ENCODE peak calls at places on chromosomes 13 and 19, in four cellular contexts. One of them, this sample, is unnamed.

GRCh38 chr13:40164137-40164536 is 502.3 kb downstream of the FOXO1 start:
- DNase-seq in HT-29: no peak
- DNase-seq in NCI-H146: no peak
- DNase-seq in activated naive CD4-positive, alpha-beta T cell treated with anti-CD3 and anti-CD28 coated beads for 36 hours: no peak
- DNase-seq in this sample: peak; percentile 6

GRCh38 chr19:34305221-34306058 is 51.1 kb downstream of the GARRE1 start:
- DNase-seq in HT-29: no peak
- DNase-seq in NCI-H146: peak; percentile 59
- DNase-seq in activated naive CD4-positive, alpha-beta T cell treated with anti-CD3 and anti-CD28 coated beads for 36 hours: no peak
- DNase-seq in this sample: no peak

GRCh38 chr13:34608326-34608725 is 333.7 kb upstream of the NBEA start:
- DNase-seq in HT-29: no peak
- DNase-seq in NCI-H146: no peak
- DNase-seq in activated naive CD4-positive, alpha-beta T cell treated with anti-CD3 and anti-CD28 coated beads for 36 hours: no peak
- DNase-seq in this sample: no peak

GRCh38 chr19:18502633-18503294 is 19.1 kb downstream of the ELL start:
- DNase-seq in HT-29: no peak
- DNase-seq in NCI-H146: no peak
- DNase-seq in activated naive CD4-positive, alpha-beta T cell treated with anti-CD3 and anti-CD28 coated beads for 36 hours: no peak
- DNase-seq in this sample: no peak

GRCh38 chr13:48629282-48629681 is 24.4 kb upstream of the CYSLTR2 start:
- DNase-seq in HT-29: no peak
- DNase-seq in NCI-H146: no peak
- DNase-seq in activated naive CD4-positive, alpha-beta T cell treated with anti-CD3 and anti-CD28 coated beads for 36 hours: no peak
- DNase-seq in this sample: no peak

GRCh38 chr13:95267662-95268369 is 33.4 kb downstream of the ABCC4 start:
- DNase-seq in HT-29: no peak
- DNase-seq in NCI-H146: no peak
- DNase-seq in activated naive CD4-positive, alpha-beta T cell treated with anti-CD3 and anti-CD28 coated beads for 36 hours: no peak
- DNase-seq in this sample: no peak

GRCh38 chr13:32581177-32581786 is 5.0 kb upstream of the PDS5B start:
- DNase-seq in HT-29: peak; percentile 73
- DNase-seq in NCI-H146: peak; percentile 12
- DNase-seq in activated naive CD4-positive, alpha-beta T cell treated with anti-CD3 and anti-CD28 coated beads for 36 hours: no peak
- DNase-seq in this sample: peak; percentile 65

GRCh38 chr19:17581211-17581874 is 25.9 kb downstream of the COLGALT1 start:
- DNase-seq in HT-29: no peak
- DNase-seq in NCI-H146: no peak
- DNase-seq in activated naive CD4-positive, alpha-beta T cell treated with anti-CD3 and anti-CD28 coated beads for 36 hours: no peak
- DNase-seq in this sample: no peak

GRCh38 chr19:29806098-29806866 is 5.5 kb upstream of the CCNE1 start:
- DNase-seq in HT-29: peak; percentile 7
- DNase-seq in NCI-H146: no peak
- DNase-seq in activated naive CD4-positive, alpha-beta T cell treated with anti-CD3 and anti-CD28 coated beads for 36 hours: no peak
- DNase-seq in this sample: no peak

GRCh38 chr13:58087566-58087965 is 456.0 kb downstream of the PCDH17 start:
- DNase-seq in HT-29: peak; percentile 29
- DNase-seq in NCI-H146: no peak
- DNase-seq in activated naive CD4-positive, alpha-beta T cell treated with anti-CD3 and anti-CD28 coated beads for 36 hours: no peak
- DNase-seq in this sample: peak; percentile 31

GRCh38 chr13:40993119-40993518 is 26.0 kb downstream of the ELF1 start:
- DNase-seq in HT-29: no peak
- DNase-seq in NCI-H146: peak; percentile 92
- DNase-seq in activated naive CD4-positive, alpha-beta T cell treated with anti-CD3 and anti-CD28 coated beads for 36 hours: no peak
- DNase-seq in this sample: peak; percentile 88

GRCh38 chr19:51739466-51740213 is 12.0 kb downstream of the FPR1 start:
- DNase-seq in HT-29: no peak
- DNase-seq in NCI-H146: no peak
- DNase-seq in activated naive CD4-positive, alpha-beta T cell treated with anti-CD3 and anti-CD28 coated beads for 36 hours: no peak
- DNase-seq in this sample: no peak

GRCh38 chr13:112355274-112355843 is 20.8 kb upstream of the SPACA7 start:
- DNase-seq in HT-29: no peak
- DNase-seq in NCI-H146: no peak
- DNase-seq in activated naive CD4-positive, alpha-beta T cell treated with anti-CD3 and anti-CD28 coated beads for 36 hours: no peak
- DNase-seq in this sample: no peak

GRCh38 chr19:31718041-31718440 is 368.8 kb upstream of the TSHZ3 start:
- DNase-seq in HT-29: no peak
- DNase-seq in NCI-H146: no peak
- DNase-seq in activated naive CD4-positive, alpha-beta T cell treated with anti-CD3 and anti-CD28 coated beads for 36 hours: no peak
- DNase-seq in this sample: no peak

GRCh38 chr13:30759748-30760147 is 24.4 kb downstream of the ALOX5AP start:
- DNase-seq in HT-29: no peak
- DNase-seq in NCI-H146: no peak
- DNase-seq in activated naive CD4-positive, alpha-beta T cell treated with anti-CD3 and anti-CD28 coated beads for 36 hours: no peak
- DNase-seq in this sample: no peak

GRCh38 chr19:17420267-17420924 is 549 bp downstream of the MVB12A start:
- DNase-seq in HT-29: peak; percentile 10
- DNase-seq in NCI-H146: no peak
- DNase-seq in activated naive CD4-positive, alpha-beta T cell treated with anti-CD3 and anti-CD28 coated beads for 36 hours: peak; percentile 52
- DNase-seq in this sample: peak; percentile 27

GRCh38 chr13:41224113-41225110 is 30.0 kb upstream of the KBTBD7 start:
- DNase-seq in HT-29: no peak
- DNase-seq in NCI-H146: no peak
- DNase-seq in activated naive CD4-positive, alpha-beta T cell treated with anti-CD3 and anti-CD28 coated beads for 36 hours: no peak
- DNase-seq in this sample: no peak

GRCh38 chr19:6737873-6738725 is 719 bp upstream of the GPR108 start:
- DNase-seq in HT-29: peak; percentile 82
- DNase-seq in NCI-H146: peak; percentile 45
- DNase-seq in activated naive CD4-positive, alpha-beta T cell treated with anti-CD3 and anti-CD28 coated beads for 36 hours: peak; percentile 93
- DNase-seq in this sample: peak; percentile 71

GRCh38 chr13:21745307-21745706 is 74.4 kb downstream of the FGF9 start:
- DNase-seq in HT-29: no peak
- DNase-seq in NCI-H146: no peak
- DNase-seq in activated naive CD4-positive, alpha-beta T cell treated with anti-CD3 and anti-CD28 coated beads for 36 hours: no peak
- DNase-seq in this sample: no peak

This sample was measured in DMS53.